ENCODE peak calls at places on chromosomes 12 and 14, in six cellular contexts. I is non-pigmented ciliary epithelial cell, N is cardiac muscle cell, V is body of pancreas, C is hippocampal formation, T is GM13977. S is an unnamed sample.

GRCh38 chr12:125330645-125331341 is 265.6 kb downstream of the AACS start:
- DNase-seq in T (peak; percentile 85), C (peak; percentile 77), I (no peak), V (peak; percentile 72), N (peak; percentile 35), S (peak; percentile 84)

GRCh38 chr14:54299393-54300363 is 97.1 kb upstream of the CDKN3 start:
- DNase-seq in I (peak; percentile 28), N (peak; percentile 92), V (no peak), C (no peak), T (no peak), S (no peak)

GRCh38 chr14:80005561-80005960 is 205.7 kb downstream of the DIO2 start:
- DNase-seq in I (no peak), V (no peak), T (no peak), N (no peak), C (no peak), S (no peak)

GRCh38 chr14:78417532-78417931 is 247.4 kb downstream of the NRXN3 start:
- DNase-seq in I (no peak), C (no peak), N (no peak), T (no peak), V (no peak), S (no peak)

GRCh38 chr12:117874842-117875434 is 93.9 kb downstream of the KSR2 start:
- DNase-seq in C (peak; percentile 46), V (peak; percentile 82), I (no peak), T (peak; percentile 68), N (peak; percentile 66), S (peak; percentile 68)

GRCh38 chr12:109735051-109735521 is 21.5 kb downstream of the FAM222A start:
- DNase-seq in N (no peak), V (peak; percentile 3), C (no peak), I (no peak), T (no peak), S (no peak)

GRCh38 chr12:8698830-8699330 is 1.1 kb downstream of the RIMKLB start:
- DNase-seq in C (no peak), I (no peak), T (no peak), N (no peak), V (no peak), S (no peak)

GRCh38 chr14:61147898-61148549 is 133.1 kb downstream of the TMEM30B start:
- DNase-seq in C (peak; percentile 33), T (no peak), I (peak; percentile 99), N (peak; percentile 94), V (no peak), S (no peak)

GRCh38 chr14:68403191-68403781 is 389.6 kb downstream of the ZFP36L1 start:
- DNase-seq in C (no peak), T (no peak), N (no peak), V (no peak), I (no peak), S (no peak)

GRCh38 chr12:25615119-25615518 is 62.0 kb upstream of the LMNTD1 start:
- DNase-seq in T (no peak), N (peak; percentile 80), I (peak; percentile 76), V (no peak), C (no peak), S (no peak)

GRCh38 chr14:75487155-75487671 is 35.1 kb upstream of the BATF start:
- DNase-seq in V (no peak), I (no peak), N (no peak), C (no peak), T (peak; percentile 59), S (no peak)

GRCh38 chr12:119176267-119177055 is 2.3 kb upstream of the HSPB8 start:
- DNase-seq in C (peak; percentile 39), T (no peak), V (peak; percentile 74), N (peak; percentile 88), I (no peak), S (no peak)

GRCh38 chr14:38549549-38549948 is 293.7 kb upstream of the CLEC14A start:
- DNase-seq in I (no peak), N (no peak), V (no peak), C (no peak), T (no peak), S (no peak)

GRCh38 chr14:102731101-102731870 is 46.0 kb upstream of the TRAF3 start:
- DNase-seq in N (no peak), V (peak; percentile 31), I (no peak), T (no peak), C (no peak), S (no peak)

S was measured in neuronal stem cell.